ENCODE peak calls at places on chromosome 4, in seven cellular contexts. A is H9, R is body of pancreas, E is left lung, Y is NB4, M is B cell, T is cardiac fibroblast. U is an unnamed sample.

GRCh38 chr4:1512738-1513660 is 106.8 kb upstream of the NKX1-1 start:
- DNase-seq in A (peak; percentile 82), T (peak; percentile 9), Y (no peak), R (peak; percentile 70), E (no peak), M (no peak), U (no peak)

GRCh38 chr4:2936773-2937145 is 26.4 kb downstream of the NOP14 start:
- DNase-seq in T (peak; percentile 84), M (no peak), E (peak; percentile 29), A (no peak), R (no peak), Y (peak; percentile 67), U (peak; percentile 85)

GRCh38 chr4:8854016-8854415 is 17.6 kb downstream of the HMX1 start:
- DNase-seq in E (no peak), M (no peak), T (no peak), A (no peak), R (no peak), Y (no peak), U (no peak)

GRCh38 chr4:27692098-27692679 is 831.5 kb downstream of the STIM2 start:
- DNase-seq in E (no peak), Y (peak; percentile 69), T (peak; percentile 43), M (no peak), A (peak; percentile 61), R (peak; percentile 19), U (peak; percentile 57)

GRCh38 chr4:103499094-103499493 is 220.7 kb downstream of the TACR3 start:
- DNase-seq in A (no peak), T (peak; percentile 0), R (no peak), E (no peak), Y (peak; percentile 6), M (no peak), U (no peak)

GRCh38 chr4:149065753-149066152 is 623.5 kb upstream of the NR3C2 start:
- DNase-seq in R (no peak), A (no peak), M (no peak), Y (no peak), E (no peak), T (peak; percentile 4), U (no peak)

GRCh38 chr4:75142850-75143249 is 209.9 kb downstream of the PARM1 start:
- DNase-seq in T (peak; percentile 22), M (no peak), R (no peak), E (no peak), Y (no peak), A (no peak), U (no peak)

GRCh38 chr4:1379801-1380331 is 26.4 kb downstream of the NKX1-1 start:
- DNase-seq in M (no peak), R (peak; percentile 4), Y (no peak), A (no peak), E (no peak), T (no peak), U (no peak)

GRCh38 chr4:66062044-66062443 is 391.8 kb upstream of the EPHA5 start:
- DNase-seq in E (no peak), R (no peak), A (no peak), T (peak; percentile 68), M (no peak), Y (no peak), U (peak; percentile 3)

GRCh38 chr4:104811727-104812126 is 317.0 kb upstream of the CXXC4 start:
- DNase-seq in E (no peak), M (no peak), A (no peak), R (no peak), T (no peak), Y (no peak), U (no peak)

GRCh38 chr4:186297013-186297645 is 31.1 kb downstream of the F11 start:
- DNase-seq in T (peak; percentile 78), R (no peak), M (no peak), Y (peak; percentile 53), A (no peak), E (no peak), U (peak; percentile 62)

GRCh38 chr4:147837435-147837834 is 105.5 kb downstream of the ARHGAP10 start:
- DNase-seq in Y (no peak), E (no peak), A (no peak), M (no peak), T (peak; percentile 48), R (no peak), U (peak; percentile 51)

GRCh38 chr4:38560763-38561558 is 103.0 kb upstream of the KLF3 start:
- DNase-seq in E (no peak), T (no peak), R (no peak), Y (peak; percentile 41), A (no peak), M (no peak), U (peak; percentile 20)

GRCh38 chr4:33941854-33942253 is 2302.5 kb downstream of the ARAP2 start:
- DNase-seq in T (peak; percentile 8), E (no peak), M (no peak), A (no peak), Y (no peak), R (no peak), U (peak; percentile 3)

GRCh38 chr4:156322592-156322991 is 368.9 kb upstream of the CTSO start:
- DNase-seq in E (no peak), R (no peak), Y (no peak), M (no peak), A (no peak), T (peak; percentile 86), U (peak; percentile 52)

GRCh38 chr4:112604590-112604989 is 32.1 kb downstream of the ZGRF1 start:
- DNase-seq in E (no peak), M (peak; percentile 48), Y (peak; percentile 51), A (no peak), T (peak; percentile 78), R (peak; percentile 52), U (peak; percentile 66)

GRCh38 chr4:143358923-143359694 is 22.4 kb downstream of the GAB1 start:
- DNase-seq in E (peak; percentile 47), R (peak; percentile 79), A (no peak), T (peak; percentile 86), M (peak; percentile 57), Y (peak; percentile 48), U (peak; percentile 52)

GRCh38 chr4:77154761-77155499 is 2.1 kb upstream of the CCNG2 start:
- DNase-seq in E (no peak), R (no peak), Y (no peak), A (no peak), M (no peak), T (no peak), U (no peak)

GRCh38 chr4:154686838-154687237 is 57.0 kb upstream of the LRAT start:
- DNase-seq in R (no peak), T (peak; percentile 19), Y (no peak), A (no peak), E (no peak), M (no peak), U (peak; percentile 6)
- TF ChIP-seq CTCF in R (no peak), T (no peak), Y (no peak), A (no peak), E (no peak), M (no peak), U (peak; percentile 38)

GRCh38 chr4:137674066-137674465 is 141.8 kb upstream of the PCDH18 start:
- DNase-seq in R (no peak), M (no peak), Y (no peak), E (no peak), T (peak; percentile 61), A (no peak), U (peak; percentile 8)
- TF ChIP-seq CTCF in R (no peak), M (no peak), Y (no peak), E (no peak), T (no peak), A (no peak), U (no peak)

DNA sequence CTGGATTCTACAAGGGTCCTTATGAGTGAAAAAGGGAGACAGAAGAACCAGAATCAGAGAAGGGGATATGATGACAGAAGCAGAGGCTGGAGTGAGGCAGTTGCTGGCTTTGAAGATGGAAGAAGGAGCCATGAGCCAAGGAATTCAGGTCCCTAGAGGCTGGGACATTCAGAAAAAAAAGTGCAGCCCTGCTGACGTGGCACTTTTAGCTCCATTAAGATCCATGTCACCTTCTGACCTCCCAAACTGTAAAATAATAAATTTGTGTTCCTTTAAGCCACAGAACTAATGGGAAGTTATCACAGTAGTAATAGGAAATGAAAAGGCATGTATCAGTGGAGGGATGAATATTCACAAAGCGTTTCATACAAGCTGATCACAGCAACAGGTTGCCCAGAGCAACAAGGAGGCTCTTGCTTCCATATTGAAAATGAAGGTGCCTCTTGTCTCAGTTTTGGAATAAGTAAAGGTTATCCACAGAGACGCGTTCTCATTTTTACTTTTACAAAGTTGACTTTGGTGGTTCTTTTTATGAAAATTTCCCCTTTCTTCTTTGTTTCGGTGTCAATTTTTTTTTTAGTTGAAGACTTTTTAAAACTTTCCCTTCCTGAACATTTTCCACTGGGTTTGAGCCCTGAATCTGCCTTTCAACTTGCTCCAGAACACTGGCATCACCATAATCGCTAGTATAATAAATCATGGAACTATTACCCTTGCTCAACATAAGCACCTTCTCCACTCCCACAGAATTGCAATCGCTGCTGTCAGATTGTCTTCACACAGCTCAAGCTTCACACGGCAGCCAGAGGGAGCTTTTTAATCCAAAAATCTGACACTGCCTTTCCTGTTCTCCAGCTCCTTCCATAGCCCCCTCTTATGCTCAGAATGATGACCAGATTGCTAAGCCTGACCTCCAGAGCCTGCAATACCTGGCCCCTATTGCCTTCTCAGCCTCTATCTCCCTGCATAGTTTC is 127.6 kb upstream of the RBPJ start:
- DNase-seq in M (no peak), E (no peak), A (no peak), Y (no peak), T (no peak), R (no peak), U (no peak)
- TF ChIP-seq CTCF in M (no peak), E (no peak), A (no peak), Y (no peak), T (no peak), R (no peak), U (no peak)

GRCh38 chr4:145614235-145614615 is 5.0 kb upstream of the MMAA start:
- DNase-seq in R (no peak), M (no peak), Y (no peak), A (no peak), E (no peak), T (no peak), U (no peak)

GRCh38 chr4:145619639-145619996 is 433 bp downstream of the MMAA start:
- DNase-seq in Y (no peak), E (peak; percentile 47), A (no peak), R (peak; percentile 88), T (peak; percentile 63), M (no peak), U (peak; percentile 57)

GRCh38 chr4:145623831-145624230 is 4.6 kb downstream of the MMAA start:
- DNase-seq in M (no peak), A (no peak), Y (no peak), R (no peak), E (no peak), T (peak; percentile 44), U (no peak)

GRCh38 chr4:145618210-145618911 is 824 bp upstream of the MMAA start:
- DNase-seq in R (peak; percentile 23), M (no peak), Y (peak; percentile 43), T (peak; percentile 27), A (no peak), E (no peak), U (no peak)

DNA sequence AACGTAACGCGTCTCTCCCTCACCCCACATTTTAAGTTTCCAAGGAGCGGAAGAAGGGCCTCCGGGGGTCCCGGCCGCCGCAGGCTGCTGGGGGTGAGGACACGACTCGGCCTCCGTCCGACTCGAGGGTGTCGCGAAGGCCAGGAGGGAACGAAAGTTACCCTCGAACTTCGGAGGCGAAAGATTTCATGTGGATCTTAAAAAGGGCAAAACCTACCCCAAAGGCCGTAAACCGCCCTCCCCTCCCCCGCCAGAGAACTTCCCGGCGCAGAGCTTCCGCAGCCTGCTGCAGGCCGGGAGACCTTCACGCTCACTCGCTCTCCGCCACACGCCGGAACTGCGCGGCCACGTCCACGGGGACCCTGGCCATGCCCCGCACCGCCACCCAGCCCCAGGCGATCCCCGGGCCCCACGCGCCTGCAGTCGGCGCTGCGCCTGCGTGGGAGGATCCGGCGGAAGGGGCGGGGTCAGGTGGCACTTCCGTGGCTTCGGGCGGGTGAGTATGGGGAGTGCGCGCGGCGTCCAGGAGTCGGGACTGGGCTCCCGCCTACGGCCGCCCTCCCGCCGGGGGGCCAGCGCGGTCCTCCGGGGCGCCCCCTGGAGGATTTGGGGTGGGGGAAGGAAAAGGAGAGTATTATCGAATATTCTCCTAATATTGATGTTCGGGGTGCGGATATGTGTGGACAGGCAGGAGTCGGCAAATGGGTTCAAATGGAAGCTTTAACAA is at the start of gene MMAA:
- DNase-seq in E (peak; percentile 95), R (peak; percentile 95), T (peak; percentile 92), Y (peak; percentile 94), M (peak; percentile 95), A (peak; percentile 92), U (peak; percentile 90)
- TF ChIP-seq CTCF in E (peak; percentile 48), R (peak; percentile 63), T (peak; percentile 40), Y (peak; percentile 57), M (peak; percentile 63), A (peak; percentile 89), U (peak; percentile 65)